ENCODE peak calls at places on chromosomes 4 and X, in seven cellular contexts. C is psoas muscle, Z is breast epithelium, T is MM.1S, S is pancreas, V is kidney, L is left lung. J is an unnamed sample.
A peak's percentile ranks its signal among the peaks of the same experiment; 100 is the strongest.

GRCh38 chrX:119635799-119636198 is 29.6 kb upstream of the NKRF start:
- DNase-seq in Z (no peak), T (no peak), C (no peak), S (no peak), L (no peak), V (no peak), J (no peak)

GRCh38 chr4:105619193-105619931 is 66.9 kb downstream of the ARHGEF38 start:
- DNase-seq in V (peak; percentile 93), T (no peak), Z (peak; percentile 83), S (peak; percentile 97), L (peak; percentile 77), C (peak; percentile 45), J (peak; percentile 66)

GRCh38 chrX:20980426-20980825 is 393.8 kb upstream of the CNKSR2 start:
- DNase-seq in S (no peak), C (no peak), L (no peak), T (no peak), V (no peak), Z (no peak), J (no peak)

GRCh38 chr4:182447938-182448280 is 204.7 kb downstream of the TENM3 start:
- DNase-seq in V (no peak), Z (no peak), C (no peak), T (no peak), L (no peak), S (no peak), J (no peak)

GRCh38 chrX:151815461-151815860 is 80.9 kb downstream of the CNGA2 start:
- DNase-seq in S (no peak), Z (no peak), V (no peak), C (no peak), L (no peak), T (no peak), J (no peak)

GRCh38 chr4:150010525-150011126 is 67.6 kb upstream of the DCLK2 start:
- DNase-seq in C (no peak), S (no peak), T (peak; percentile 58), Z (no peak), V (no peak), L (no peak), J (peak; percentile 42)

GRCh38 chr4:137524642-137525384 is 7.5 kb downstream of the PCDH18 start:
- DNase-seq in C (no peak), S (no peak), T (no peak), Z (no peak), V (no peak), L (no peak), J (no peak)

GRCh38 chr4:152935661-152936445 is at the start of gene FHDC1:
- DNase-seq in Z (peak; percentile 76), C (peak; percentile 17), T (peak; percentile 84), L (peak; percentile 79), V (peak; percentile 90), S (peak; percentile 91), J (peak; percentile 86)

GRCh38 chrX:138986235-138986634 is 274.7 kb upstream of the FGF13 start:
- DNase-seq in V (no peak), T (no peak), C (no peak), S (no peak), Z (no peak), L (no peak), J (no peak)

GRCh38 chr4:149031399-149031798 is 589.2 kb upstream of the NR3C2 start:
- DNase-seq in L (no peak), Z (no peak), T (peak; percentile 31), S (no peak), C (no peak), V (no peak), J (peak; percentile 33)

GRCh38 chr4:81038636-81039350 is 8.3 kb downstream of the BMP3 start:
- DNase-seq in T (no peak), C (no peak), V (no peak), Z (no peak), L (no peak), S (no peak), J (no peak)

GRCh38 chr4:48692897-48693296 is 87.2 kb downstream of the FRYL start:
- DNase-seq in T (no peak), Z (no peak), S (no peak), V (no peak), C (no peak), L (no peak), J (no peak)

GRCh38 chrX:51802917-51803688 is 59.9 kb downstream of the GSPT2 start:
- DNase-seq in V (no peak), S (no peak), Z (no peak), C (peak; percentile 15), L (peak; percentile 60), T (peak; percentile 70), J (peak; percentile 65)

GRCh38 chr4:156945532-156945931 is 26.1 kb downstream of the PDGFC start:
- DNase-seq in S (no peak), T (no peak), Z (no peak), V (no peak), L (no peak), C (no peak), J (no peak)

GRCh38 chr4:99885063-99885664 is 9.1 kb downstream of the LAMTOR3 start:
- DNase-seq in Z (no peak), L (no peak), T (peak; percentile 67), C (no peak), S (no peak), V (no peak), J (no peak)

GRCh38 chr4:94448815-94449375 is 2.8 kb upstream of the PDLIM5 start:
- DNase-seq in S (no peak), L (no peak), C (no peak), T (no peak), V (no peak), Z (no peak), J (no peak)

GRCh38 chrX:110432066-110432465 is 73.4 kb downstream of the RTL9 start:
- DNase-seq in T (no peak), V (no peak), L (no peak), S (no peak), Z (no peak), C (no peak), J (no peak)

DNA sequence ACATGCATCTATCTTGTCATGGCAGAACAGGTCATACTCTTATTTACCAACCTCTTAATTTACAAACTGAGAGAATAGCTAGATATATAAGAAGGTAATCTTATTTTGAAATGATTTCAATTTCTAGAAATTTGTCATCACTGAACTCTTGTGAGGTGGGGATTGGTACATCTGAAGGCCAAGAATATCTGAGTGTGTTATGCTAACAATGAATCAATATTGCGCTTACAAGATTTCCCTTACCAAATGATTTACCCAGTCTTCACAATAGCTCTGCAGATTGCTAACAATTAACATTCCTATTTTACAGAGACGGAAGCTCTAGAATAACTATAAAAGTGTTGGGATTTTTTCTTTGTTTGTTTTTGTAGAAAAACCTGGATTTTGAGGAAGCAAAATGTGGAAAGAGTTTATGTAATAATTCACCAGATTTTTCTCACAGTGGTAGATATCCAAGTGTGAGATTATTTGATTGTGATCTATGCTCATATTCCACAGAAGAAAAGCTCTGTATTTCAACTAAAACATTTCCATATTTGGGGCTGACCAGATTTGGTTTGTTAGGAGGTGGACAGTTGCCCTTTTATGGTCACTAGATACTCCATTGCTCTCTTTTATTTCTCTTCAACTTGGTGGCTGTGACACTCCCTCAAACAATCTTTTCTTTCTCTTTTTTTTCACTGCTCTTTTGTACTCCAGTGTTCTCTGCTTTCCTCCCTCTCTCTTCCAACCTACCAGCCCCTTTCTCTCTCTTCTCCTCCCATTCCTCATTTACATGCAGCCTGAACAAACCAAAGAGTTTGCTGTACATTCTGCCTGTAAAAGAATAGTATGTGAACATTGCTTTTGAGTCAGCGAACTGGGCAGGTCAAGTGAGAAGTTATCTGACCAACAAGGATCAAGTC is 48.6 kb downstream of the RBPJ start:
- DNase-seq in Z (no peak), S (no peak), L (no peak), V (no peak), C (no peak), T (no peak), J (no peak)
- H3K27ac ChIP-seq in Z (no peak overlapping the region), S (no peak overlapping the region), L (no peak overlapping the region), V (no peak overlapping the region), C (no peak overlapping the region), T (no peak overlapping the region), J (no peak overlapping the region)

DNA sequence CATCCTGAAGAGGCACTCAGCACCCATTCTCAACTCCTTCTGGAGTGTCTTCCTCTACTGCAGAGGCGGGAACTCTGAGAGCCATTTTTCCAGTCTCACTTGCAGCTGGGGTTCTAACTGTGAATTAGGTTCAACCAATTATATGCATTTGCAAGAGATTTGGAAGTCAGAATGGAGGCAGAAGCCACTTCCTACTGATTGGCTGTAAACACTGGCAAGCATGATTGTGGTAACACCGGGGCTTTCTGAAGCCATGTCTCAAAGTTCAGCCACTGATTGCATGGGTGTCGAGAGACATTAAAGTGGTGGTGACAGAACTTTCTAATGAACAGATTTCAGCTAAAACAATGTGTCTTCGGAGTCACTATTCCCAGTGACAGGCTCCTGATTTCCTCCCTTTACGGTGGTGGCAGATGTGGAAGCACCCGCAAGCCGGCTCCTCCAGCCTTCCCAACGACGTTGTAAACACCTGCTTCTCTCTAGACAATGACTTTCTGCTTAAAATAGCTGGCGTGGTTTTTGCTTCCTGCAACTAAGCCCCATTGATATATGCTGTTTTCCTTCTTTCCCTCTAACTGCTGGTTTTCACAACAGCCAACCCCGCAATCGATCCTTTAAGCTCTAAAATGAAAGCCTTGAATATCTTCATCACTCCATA is 92.0 kb downstream of the IRF2 start:
- DNase-seq in T (peak; percentile 74), Z (no peak), V (no peak), C (no peak), L (no peak), S (no peak), J (peak; percentile 48)
- H3K4me1 ChIP-seq in T (peaks cover 80% of the 10 kb centered on the region), Z (peaks cover 4% of the 10 kb centered on the region), V (peaks cover 15% of the 10 kb centered on the region), C (peaks cover 60% of the 10 kb centered on the region), L (peaks cover 30% of the 10 kb centered on the region), S (peaks cover 52% of the 10 kb centered on the region), J (peaks cover 28% of the 10 kb centered on the region)

GRCh38 chr4:67700874-67701850 is at the start of gene UBA6:
- DNase-seq in T (peak; percentile 99), C (peak; percentile 96), V (peak; percentile 98), S (peak; percentile 98), Z (peak; percentile 96), L (peak; percentile 98), J (peak; percentile 98)

GRCh38 chr4:67704843-67705242 is 3.9 kb upstream of the UBA6 start:
- DNase-seq in L (no peak), C (no peak), V (no peak), S (no peak), T (no peak), Z (no peak), J (no peak)

GRCh38 chr4:67699603-67700002 is 1.4 kb downstream of the UBA6 start:
- DNase-seq in V (no peak), S (no peak), T (no peak), C (no peak), Z (no peak), L (no peak), J (no peak)

GRCh38 chr4:67700119-67700873 is 659 bp downstream of the UBA6 start:
- DNase-seq in L (no peak), S (no peak), Z (peak; percentile 20), C (no peak), V (no peak), T (peak; percentile 78), J (no peak)

DNA sequence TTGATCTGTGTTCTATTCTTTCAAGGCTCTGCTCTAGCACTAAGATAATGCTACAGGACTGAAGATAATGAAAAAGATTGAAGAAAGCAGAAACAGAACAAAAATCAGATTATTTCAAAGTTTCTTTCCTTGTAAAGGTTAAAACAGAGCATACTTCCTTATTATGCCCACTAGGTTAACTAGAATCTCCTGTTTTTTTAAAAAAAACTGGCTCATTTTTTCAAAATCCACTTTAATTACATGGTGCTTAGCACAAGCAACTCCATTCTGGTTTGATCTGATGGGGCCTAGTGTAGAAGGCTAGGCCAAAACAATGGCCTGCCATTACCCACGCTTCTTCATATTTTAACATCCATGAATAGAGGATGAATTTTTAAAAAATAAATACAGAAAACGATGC is 1.2 kb upstream of the UBA6 start:
- DNase-seq in C (no peak), S (no peak), L (no peak), V (no peak), T (no peak), Z (no peak), J (no peak)
- H3K27ac ChIP-seq in C (no peak overlapping the region), S (no peak overlapping the region), L (no peak overlapping the region), V (no peak overlapping the region), T (no peak overlapping the region), Z (no peak overlapping the region), J (no peak overlapping the region)

GRCh38 chr4:89288430-89288829 is 19.2 kb downstream of the GPRIN3 start:
- DNase-seq in L (no peak), T (no peak), C (no peak), S (no peak), Z (no peak), V (no peak), J (no peak)
- H3K4me1 ChIP-seq in L (peaks cover 2% of the 10 kb centered on the region), T (peaks cover 93% of the 10 kb centered on the region), C (no peaks in the 10 kb centered on the region), S (peaks cover 14% of the 10 kb centered on the region), Z (no peaks in the 10 kb centered on the region), V (peaks cover 39% of the 10 kb centered on the region), J (peaks cover 8% of the 10 kb centered on the region)